ENCODE peak calls at places on chromosomes 12 and 14, in five cellular contexts. One of them, this sample, is unnamed.

GRCh38 chr14:51342226-51342625 is 102.2 kb downstream of the TMX1 start:
- DNase-seq in heart right ventricle: no peak
- DNase-seq in lower lobe of right lung: no peak
- DNase-seq in substantia nigra: no peak
- DNase-seq in body of pancreas: no peak
- DNase-seq in this sample: no peak

GRCh38 chr12:116389990-116390655 is 112.6 kb upstream of the MED13L start:
- DNase-seq in heart right ventricle: no peak
- DNase-seq in lower lobe of right lung: no peak
- DNase-seq in substantia nigra: no peak
- DNase-seq in body of pancreas: no peak
- DNase-seq in this sample: no peak

GRCh38 chr12:90460681-90461080 is 494.3 kb downstream of the CCER1 start:
- DNase-seq in heart right ventricle: no peak
- DNase-seq in lower lobe of right lung: no peak
- DNase-seq in substantia nigra: no peak
- DNase-seq in body of pancreas: no peak
- DNase-seq in this sample: no peak

GRCh38 chr12:112010415-112011344 is 2.3 kb downstream of the TMEM116 start:
- DNase-seq in heart right ventricle: no peak
- DNase-seq in lower lobe of right lung: no peak
- DNase-seq in substantia nigra: no peak
- DNase-seq in body of pancreas: no peak
- DNase-seq in this sample: no peak

GRCh38 chr12:87982208-87982607 is 47.0 kb downstream of the C12orf50 start:
- DNase-seq in heart right ventricle: no peak
- DNase-seq in lower lobe of right lung: no peak
- DNase-seq in substantia nigra: no peak
- DNase-seq in body of pancreas: no peak
- DNase-seq in this sample: no peak

GRCh38 chr12:81294325-81295190 is 216.7 kb downstream of the ACSS3 start:
- DNase-seq in heart right ventricle: no peak
- DNase-seq in lower lobe of right lung: no peak
- DNase-seq in substantia nigra: no peak
- DNase-seq in body of pancreas: no peak
- DNase-seq in this sample: no peak

GRCh38 chr14:94601961-94602391 is 10.2 kb upstream of the SERPINA3 start:
- DNase-seq in heart right ventricle: peak
- DNase-seq in lower lobe of right lung: no peak
- DNase-seq in substantia nigra: peak
- DNase-seq in body of pancreas: peak
- DNase-seq in this sample: peak

GRCh38 chr14:58469309-58469708 is 41.8 kb downstream of the KIAA0586 start:
- DNase-seq in heart right ventricle: no peak
- DNase-seq in lower lobe of right lung: no peak
- DNase-seq in substantia nigra: no peak
- DNase-seq in body of pancreas: no peak
- DNase-seq in this sample: no peak

GRCh38 chr12:11652351-11653040 is 3.0 kb downstream of the ETV6 start:
- DNase-seq in heart right ventricle: peak
- DNase-seq in lower lobe of right lung: peak
- DNase-seq in substantia nigra: no peak
- DNase-seq in body of pancreas: no peak
- DNase-seq in this sample: peak

GRCh38 chr14:59363545-59364226 is 101.5 kb downstream of the GPR135 start:
- DNase-seq in heart right ventricle: no peak
- DNase-seq in lower lobe of right lung: no peak
- DNase-seq in substantia nigra: no peak
- DNase-seq in body of pancreas: no peak
- DNase-seq in this sample: no peak

GRCh38 chr12:24496755-24497154 is 452.1 kb downstream of the BCAT1 start:
- DNase-seq in heart right ventricle: no peak
- DNase-seq in lower lobe of right lung: no peak
- DNase-seq in substantia nigra: no peak
- DNase-seq in body of pancreas: no peak
- DNase-seq in this sample: no peak

GRCh38 chr14:36805116-36805515 is 143.5 kb downstream of the PAX9 start:
- DNase-seq in heart right ventricle: peak
- DNase-seq in lower lobe of right lung: no peak
- DNase-seq in substantia nigra: no peak
- DNase-seq in body of pancreas: no peak
- DNase-seq in this sample: no peak

GRCh38 chr14:59897757-59898383 is 22.1 kb upstream of the LRRC9 start:
- DNase-seq in heart right ventricle: no peak
- DNase-seq in lower lobe of right lung: no peak
- DNase-seq in substantia nigra: peak
- DNase-seq in body of pancreas: peak
- DNase-seq in this sample: peak

GRCh38 chr12:132610051-132610759 is at the start of gene LRCOL1:
- DNase-seq in heart right ventricle: peak
- DNase-seq in lower lobe of right lung: peak
- DNase-seq in substantia nigra: no peak
- DNase-seq in body of pancreas: peak
- DNase-seq in this sample: no peak

GRCh38 chr14:22096511-22096890 is 422.9 kb upstream of the OR4E1 start:
- DNase-seq in heart right ventricle: no peak
- DNase-seq in lower lobe of right lung: no peak
- DNase-seq in substantia nigra: no peak
- DNase-seq in body of pancreas: no peak
- DNase-seq in this sample: no peak

GRCh38 chr12:21993438-21993981 is 52.3 kb upstream of the ABCC9 start:
- DNase-seq in heart right ventricle: no peak
- DNase-seq in lower lobe of right lung: no peak
- DNase-seq in substantia nigra: no peak
- DNase-seq in body of pancreas: no peak
- DNase-seq in this sample: no peak

GRCh38 chr14:61603736-61604135 is 91.6 kb upstream of the HIF1A start:
- DNase-seq in heart right ventricle: no peak
- DNase-seq in lower lobe of right lung: no peak
- DNase-seq in substantia nigra: no peak
- DNase-seq in body of pancreas: no peak
- DNase-seq in this sample: no peak

GRCh38 chr14:29668201-29668600 is 259.4 kb downstream of the PRKD1 start:
- DNase-seq in heart right ventricle: no peak
- DNase-seq in lower lobe of right lung: no peak
- DNase-seq in substantia nigra: no peak
- DNase-seq in body of pancreas: no peak
- DNase-seq in this sample: no peak

GRCh38 chr14:87334997-87335675 is 657.8 kb downstream of the GALC start:
- DNase-seq in heart right ventricle: no peak
- DNase-seq in lower lobe of right lung: no peak
- DNase-seq in substantia nigra: no peak
- DNase-seq in body of pancreas: no peak
- DNase-seq in this sample: no peak

GRCh38 chr12:28497889-28498411 is 307.7 kb downstream of the CCDC91 start:
- DNase-seq in heart right ventricle: no peak
- DNase-seq in lower lobe of right lung: no peak
- DNase-seq in substantia nigra: no peak
- DNase-seq in body of pancreas: no peak
- DNase-seq in this sample: no peak

GRCh38 chr12:99809921-99810320 is 162.4 kb downstream of the GARIN6 start:
- DNase-seq in heart right ventricle: no peak
- DNase-seq in lower lobe of right lung: no peak
- DNase-seq in substantia nigra: no peak
- DNase-seq in body of pancreas: no peak
- DNase-seq in this sample: no peak

GRCh38 chr12:46679754-46680153 is 146.0 kb downstream of the SLC38A4 start:
- DNase-seq in heart right ventricle: no peak
- DNase-seq in lower lobe of right lung: no peak
- DNase-seq in substantia nigra: no peak
- DNase-seq in body of pancreas: no peak
- DNase-seq in this sample: no peak

GRCh38 chr12:84738481-84738972 is 174.1 kb downstream of the SLC6A15 start:
- DNase-seq in heart right ventricle: no peak
- DNase-seq in lower lobe of right lung: no peak
- DNase-seq in substantia nigra: no peak
- DNase-seq in body of pancreas: no peak
- DNase-seq in this sample: no peak

GRCh38 chr14:93040443-93040842 is 75.3 kb downstream of the ITPK1 start:
- DNase-seq in heart right ventricle: no peak
- DNase-seq in lower lobe of right lung: no peak
- DNase-seq in substantia nigra: no peak
- DNase-seq in body of pancreas: no peak
- DNase-seq in this sample: no peak

GRCh38 chr12:91877461-91878230 is 268.0 kb downstream of the BTG1 start:
- DNase-seq in heart right ventricle: no peak
- DNase-seq in lower lobe of right lung: no peak
- DNase-seq in substantia nigra: no peak
- DNase-seq in body of pancreas: no peak
- DNase-seq in this sample: no peak
- H3K27ac ChIP-seq in heart right ventricle: no peak
- H3K27ac ChIP-seq in lower lobe of right lung: peak
- H3K27ac ChIP-seq in substantia nigra: no peak
- H3K27ac ChIP-seq in body of pancreas: no peak
- H3K27ac ChIP-seq in this sample: peak

GRCh38 chr12:120125029-120125428 is 8.5 kb upstream of the RAB35 start:
- DNase-seq in heart right ventricle: no peak
- DNase-seq in lower lobe of right lung: no peak
- DNase-seq in substantia nigra: no peak
- DNase-seq in body of pancreas: no peak
- DNase-seq in this sample: no peak
- H3K27ac ChIP-seq in heart right ventricle: no peak
- H3K27ac ChIP-seq in lower lobe of right lung: no peak
- H3K27ac ChIP-seq in substantia nigra: no peak
- H3K27ac ChIP-seq in body of pancreas: no peak
- H3K27ac ChIP-seq in this sample: no peak

DNA sequence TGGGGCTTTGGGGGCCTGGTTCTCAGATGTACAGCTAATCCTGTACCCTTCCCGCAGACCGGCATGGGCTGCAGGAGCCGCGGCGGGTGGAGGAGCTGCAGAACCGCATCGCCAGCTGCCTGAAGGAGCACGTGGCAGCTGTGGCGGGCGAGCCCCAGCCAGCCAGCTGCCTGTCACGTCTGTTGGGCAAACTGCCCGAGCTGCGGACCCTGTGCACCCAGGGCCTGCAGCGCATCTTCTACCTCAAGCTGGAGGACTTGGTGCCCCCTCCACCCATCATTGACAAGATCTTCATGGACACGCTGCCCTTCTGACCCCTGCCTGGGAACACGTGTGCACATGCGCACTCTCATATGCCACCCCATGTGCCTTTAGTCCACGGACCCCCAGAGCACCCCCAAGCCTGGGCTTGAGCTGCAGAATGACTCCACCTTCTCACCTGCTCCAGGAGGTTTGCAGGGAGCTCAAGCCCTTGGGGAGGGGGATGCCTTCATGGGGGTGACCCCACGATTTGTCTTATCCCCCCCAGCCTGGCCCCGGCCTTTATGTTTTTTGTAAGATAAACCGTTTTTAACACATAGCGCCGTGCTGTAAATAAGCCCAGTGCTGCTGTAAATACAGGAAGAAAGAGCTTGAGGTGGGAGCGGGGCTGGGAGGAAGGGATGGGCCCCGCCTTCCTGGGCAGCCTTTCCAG is 7.5 kb downstream of the NR4A1 start:
- DNase-seq in heart right ventricle: peak
- DNase-seq in lower lobe of right lung: peak
- DNase-seq in substantia nigra: no peak
- DNase-seq in body of pancreas: no peak
- DNase-seq in this sample: no peak
- H3K27ac ChIP-seq in heart right ventricle: no peak
- H3K27ac ChIP-seq in lower lobe of right lung: no peak
- H3K27ac ChIP-seq in substantia nigra: peak
- H3K27ac ChIP-seq in body of pancreas: no peak
- H3K27ac ChIP-seq in this sample: no peak

GRCh38 chr14:99511421-99512109 is 30.4 kb downstream of the CCNK start:
- DNase-seq in heart right ventricle: no peak
- DNase-seq in lower lobe of right lung: no peak
- DNase-seq in substantia nigra: peak
- DNase-seq in body of pancreas: no peak
- DNase-seq in this sample: peak
- H3K27ac ChIP-seq in heart right ventricle: peak
- H3K27ac ChIP-seq in lower lobe of right lung: peak
- H3K27ac ChIP-seq in substantia nigra: peak
- H3K27ac ChIP-seq in body of pancreas: no peak
- H3K27ac ChIP-seq in this sample: no peak

GRCh38 chr14:72644038-72644437 is 249.9 kb downstream of the DPF3 start:
- DNase-seq in heart right ventricle: no peak
- DNase-seq in lower lobe of right lung: no peak
- DNase-seq in substantia nigra: no peak
- DNase-seq in body of pancreas: no peak
- DNase-seq in this sample: no peak
- H3K27ac ChIP-seq in heart right ventricle: no peak
- H3K27ac ChIP-seq in lower lobe of right lung: no peak
- H3K27ac ChIP-seq in substantia nigra: no peak
- H3K27ac ChIP-seq in body of pancreas: no peak
- H3K27ac ChIP-seq in this sample: no peak

DNA sequence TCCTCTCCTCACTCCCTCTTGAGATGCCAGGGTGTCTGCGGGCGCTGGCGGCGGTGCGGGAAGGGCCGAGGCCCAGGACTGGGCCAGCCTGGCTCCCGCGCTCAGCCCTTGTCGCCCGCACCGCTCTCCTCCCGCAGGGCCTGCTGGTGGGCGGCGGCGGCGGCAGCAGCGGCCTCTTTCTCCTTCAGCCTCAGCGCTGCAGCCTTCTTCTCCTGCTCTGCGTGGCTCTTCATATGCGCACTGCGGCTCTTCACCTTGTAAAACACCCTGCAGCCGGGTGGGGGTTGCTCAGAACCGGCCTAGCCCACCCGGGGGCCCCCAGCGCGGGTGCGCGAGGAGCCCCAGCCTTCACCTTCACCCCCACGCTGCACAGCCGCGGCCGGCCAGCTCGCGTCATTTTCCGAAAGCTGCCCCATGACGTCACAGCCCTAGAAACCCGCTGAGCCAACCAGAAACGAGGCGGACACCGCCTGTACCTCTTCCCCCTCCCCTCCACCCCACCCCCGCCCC is 4.6 kb upstream of the PNMA1 start:
- DNase-seq in heart right ventricle: no peak
- DNase-seq in lower lobe of right lung: no peak
- DNase-seq in substantia nigra: no peak
- DNase-seq in body of pancreas: no peak
- DNase-seq in this sample: no peak
- H3K27ac ChIP-seq in heart right ventricle: peak
- H3K27ac ChIP-seq in lower lobe of right lung: no peak
- H3K27ac ChIP-seq in substantia nigra: peak
- H3K27ac ChIP-seq in body of pancreas: no peak
- H3K27ac ChIP-seq in this sample: peak

GRCh38 chr12:62856454-62856853 is 78.5 kb downstream of the PPM1H start:
- DNase-seq in heart right ventricle: no peak
- DNase-seq in lower lobe of right lung: no peak
- DNase-seq in substantia nigra: no peak
- DNase-seq in body of pancreas: no peak
- DNase-seq in this sample: no peak
- H3K27ac ChIP-seq in heart right ventricle: no peak
- H3K27ac ChIP-seq in lower lobe of right lung: no peak
- H3K27ac ChIP-seq in substantia nigra: no peak
- H3K27ac ChIP-seq in body of pancreas: no peak
- H3K27ac ChIP-seq in this sample: no peak